ENCODE peak calls at places on chromosome 20, in six cellular contexts. I, F, X, U, E and Y are unnamed samples.
A peak's percentile ranks its signal among the peaks of the same experiment; 100 is the strongest.

GRCh38 chr20:479487-479886 is 17.2 kb upstream of the TBC1D20 start:
- DNase-seq in I (no peak), F (no peak), X (no peak), U (no peak), E (no peak), Y (no peak)

GRCh38 chr20:32028647-32029372 is 18.6 kb downstream of the CCM2L start:
- DNase-seq in I (peak; percentile 54), F (no peak), X (no peak), U (no peak), E (no peak), Y (no peak)

GRCh38 chr20:54063998-54064676 is 6.3 kb downstream of the BCAS1 start:
- DNase-seq in I (no peak), F (no peak), X (no peak), U (no peak), E (no peak), Y (peak; percentile 17)

GRCh38 chr20:23350855-23351838 is 556 bp downstream of the NXT1 start:
- DNase-seq in I (peak; percentile 85), F (no peak), X (peak; percentile 41), U (peak; percentile 52), E (peak; percentile 49), Y (peak; percentile 70)

GRCh38 chr20:56428881-56429280 is 16.8 kb downstream of the CASS4 start:
- DNase-seq in I (no peak), F (no peak), X (no peak), U (no peak), E (no peak), Y (no peak)

GRCh38 chr20:36496707-36497669 is 44.3 kb upstream of the MYL9 start:
- DNase-seq in I (no peak), F (no peak), X (no peak), U (no peak), E (no peak), Y (no peak)

GRCh38 chr20:60035486-60035885 is 77.3 kb downstream of the CDH26 start:
- DNase-seq in I (no peak), F (no peak), X (no peak), U (no peak), E (no peak), Y (no peak)

GRCh38 chr20:24762791-24763350 is 186.2 kb upstream of the CST7 start:
- DNase-seq in I (no peak), F (no peak), X (no peak), U (no peak), E (no peak), Y (no peak)

GRCh38 chr20:37419774-37420542 is 74.0 kb downstream of the SRC start:
- DNase-seq in I (no peak), F (no peak), X (no peak), U (no peak), E (no peak), Y (no peak)

GRCh38 chr20:21109144-21109543 is 3.0 kb upstream of the LINC00237 start:
- DNase-seq in I (peak; percentile 44), F (no peak), X (no peak), U (no peak), E (no peak), Y (no peak)

GRCh38 chr20:44522841-44523240 is 971 bp upstream of the SERINC3 start:
- DNase-seq in I (no peak), F (no peak), X (no peak), U (no peak), E (no peak), Y (no peak)

GRCh38 chr20:44526129-44526528 is 4.3 kb upstream of the SERINC3 start:
- DNase-seq in I (peak; percentile 46), F (no peak), X (no peak), U (no peak), E (no peak), Y (peak; percentile 46)

GRCh38 chr20:44517454-44517853 is 4.4 kb downstream of the SERINC3 start:
- DNase-seq in I (no peak), F (no peak), X (no peak), U (no peak), E (no peak), Y (no peak)

GRCh38 chr20:44523746-44524145 is 1.9 kb upstream of the SERINC3 start:
- DNase-seq in I (no peak), F (no peak), X (no peak), U (no peak), E (no peak), Y (peak; percentile 50)

DNA sequence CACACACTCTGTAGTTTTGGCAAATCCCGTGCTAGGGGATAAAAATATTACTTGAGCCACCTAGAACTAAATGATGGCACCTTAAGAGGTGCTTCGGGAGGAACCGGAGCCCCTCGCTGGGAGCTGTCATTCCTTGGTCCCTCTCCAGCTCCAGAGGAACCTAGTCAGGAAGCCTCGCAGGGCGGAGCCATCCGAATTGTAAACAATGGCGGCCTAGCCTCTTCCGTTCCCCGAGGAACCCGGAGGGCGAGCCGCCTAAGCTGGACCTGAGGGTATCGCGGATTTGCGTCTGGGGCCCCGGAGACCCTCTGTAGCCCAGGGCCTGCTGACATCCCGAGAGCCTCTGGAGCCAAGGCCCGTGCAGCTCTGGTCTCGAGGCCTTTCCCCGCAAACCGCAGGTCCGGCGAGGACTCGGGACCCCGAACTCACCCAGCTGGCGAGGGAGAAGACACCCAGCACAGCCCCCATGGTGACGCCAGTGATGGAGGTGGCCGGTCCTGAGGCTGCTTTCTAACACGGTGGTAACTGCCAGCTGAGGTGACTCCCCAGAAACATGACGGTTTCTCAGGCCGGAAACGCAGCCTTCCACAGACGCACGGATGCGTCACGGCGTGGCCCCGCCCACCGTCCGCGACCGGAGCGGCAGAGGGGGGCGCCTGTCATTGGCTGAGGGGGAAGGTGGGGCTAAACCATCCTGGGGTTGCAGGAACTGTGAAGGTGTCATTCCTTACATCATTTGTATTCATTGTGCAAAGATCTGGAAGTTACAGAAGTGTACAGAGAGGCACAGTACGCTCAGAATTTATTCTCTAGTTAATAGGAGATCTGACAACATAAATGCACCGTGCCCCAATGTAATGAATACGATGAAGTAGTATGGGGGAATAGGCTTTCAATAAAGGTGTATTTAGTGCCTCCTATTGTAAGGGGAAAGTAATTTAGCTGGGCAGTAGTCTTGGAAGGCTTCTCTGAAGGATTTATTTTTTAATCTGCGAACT is at the start of gene SERINC3:
- DNase-seq in I (peak; percentile 94), F (peak; percentile 87), X (peak; percentile 96), U (peak; percentile 96), E (peak; percentile 96), Y (peak; percentile 97)
- TF ChIP-seq POLR2A in I (peak; percentile 79), F (peak; percentile 88), X (peak; percentile 97), U (peak; percentile 90), E (peak; percentile 70), Y (peak; percentile 97)

GRCh38 chr20:44583179-44583578 is 800 bp downstream of the PKIG start:
- DNase-seq in I (no peak), F (no peak), X (no peak), U (no peak), E (no peak), Y (no peak)
- TF ChIP-seq POLR2A in I (no peak), F (no peak), X (no peak), U (no peak), E (no peak), Y (no peak)

DNA sequence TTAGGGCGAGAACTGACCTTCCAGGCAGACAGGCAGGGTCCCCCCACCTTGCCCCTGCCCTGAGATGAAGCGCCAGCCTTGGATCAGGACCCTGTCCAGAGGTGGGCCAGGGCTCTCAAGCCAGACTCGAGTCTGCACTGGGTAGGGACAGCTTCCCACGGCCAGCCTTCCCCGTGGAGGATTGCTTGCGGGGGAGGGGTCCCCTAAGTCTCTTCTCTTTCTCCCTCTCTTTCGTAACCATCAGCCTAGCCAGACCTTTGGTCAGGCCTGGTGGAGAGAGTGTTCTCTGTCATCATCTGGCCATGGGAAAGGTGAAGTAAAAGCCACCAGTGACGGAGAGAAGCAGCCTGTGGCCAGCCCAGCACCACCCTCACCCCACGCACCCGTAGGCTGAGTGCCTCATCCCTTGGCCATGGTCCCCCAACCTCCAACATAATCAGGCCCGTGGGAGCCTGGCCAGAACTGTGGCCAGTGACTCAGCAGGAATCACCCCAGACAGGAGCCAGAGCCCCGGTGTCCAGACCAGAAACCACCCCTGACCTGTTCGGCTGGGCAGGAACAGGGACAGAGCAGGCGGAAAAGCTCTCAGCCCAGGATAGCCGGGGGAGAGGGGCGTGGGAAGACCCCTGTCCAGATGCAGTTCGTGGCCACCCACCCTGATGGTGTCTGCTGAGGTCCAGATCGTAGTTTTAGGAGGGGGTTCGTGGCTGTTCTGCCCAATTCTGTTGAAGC is 47.1 kb downstream of the SNAI1 start:
- DNase-seq in I (peak; percentile 80), F (peak; percentile 88), X (peak; percentile 50), U (peak; percentile 61), E (no peak), Y (no peak)
- TF ChIP-seq POLR2A in I (peak; percentile 64), F (no peak), X (no peak), U (no peak), E (no peak), Y (no peak)

GRCh38 chr20:47330933-47331708 is 25.4 kb downstream of the ZMYND8 start:
- DNase-seq in I (no peak), F (peak; percentile 71), X (no peak), U (no peak), E (no peak), Y (peak; percentile 93)
- TF ChIP-seq POLR2A in I (no peak), F (no peak), X (no peak), U (no peak), E (no peak), Y (peak; percentile 59)

GRCh38 chr20:33992923-33993799 is 550 bp upstream of the RALY start:
- DNase-seq in I (peak; percentile 100), F (peak; percentile 89), X (peak; percentile 99), U (peak; percentile 100), E (peak; percentile 99), Y (peak; percentile 98)
- TF ChIP-seq POLR2A in I (peak; percentile 99), F (peak; percentile 94), X (peak; percentile 81), U (peak; percentile 75), E (peak; percentile 26), Y (peak; percentile 71)